ENCODE peak calls at places on chromosomes 4 and X, in seven cellular contexts. One of them, this sample, is unnamed.

GRCh38 chrX:109974906-109975655 is 27.8 kb upstream of the TMEM164 start:
- DNase-seq in occipital lobe: no peak
- DNase-seq in stromal cell of bone marrow: peak; percentile 30
- DNase-seq in germinal center: no peak
- DNase-seq in T-helper 22 cell: no peak
- DNase-seq in aorta: no peak
- DNase-seq in M059J: peak; percentile 43
- DNase-seq in this sample: no peak

GRCh38 chr4:71209161-71209560 is 129.7 kb upstream of the SLC4A4 start:
- DNase-seq in T-helper 22 cell: no peak
- DNase-seq in M059J: peak; percentile 50
- DNase-seq in stromal cell of bone marrow: peak; percentile 45
- DNase-seq in occipital lobe: no peak
- DNase-seq in germinal center: no peak
- DNase-seq in aorta: no peak
- DNase-seq in this sample: peak; percentile 21

GRCh38 chrX:155070038-155070437 is 898 bp downstream of the CMC4 start:
- DNase-seq in T-helper 22 cell: no peak
- DNase-seq in stromal cell of bone marrow: no peak
- DNase-seq in aorta: no peak
- DNase-seq in M059J: peak; percentile 19
- DNase-seq in occipital lobe: no peak
- DNase-seq in germinal center: no peak
- DNase-seq in this sample: no peak

GRCh38 chr4:166460769-166461550 is 587.9 kb downstream of the TLL1 start:
- DNase-seq in germinal center: no peak
- DNase-seq in stromal cell of bone marrow: peak; percentile 25
- DNase-seq in aorta: no peak
- DNase-seq in T-helper 22 cell: no peak
- DNase-seq in M059J: peak; percentile 24
- DNase-seq in occipital lobe: no peak
- DNase-seq in this sample: peak; percentile 40

GRCh38 chrX:138754861-138755260 is 43.3 kb upstream of the FGF13 start:
- DNase-seq in stromal cell of bone marrow: no peak
- DNase-seq in occipital lobe: no peak
- DNase-seq in T-helper 22 cell: no peak
- DNase-seq in aorta: no peak
- DNase-seq in germinal center: no peak
- DNase-seq in M059J: peak; percentile 55
- DNase-seq in this sample: peak; percentile 20

GRCh38 chrX:56268888-56269287 is 36.7 kb downstream of the KLF8 start:
- DNase-seq in M059J: no peak
- DNase-seq in aorta: no peak
- DNase-seq in occipital lobe: no peak
- DNase-seq in stromal cell of bone marrow: no peak
- DNase-seq in germinal center: no peak
- DNase-seq in T-helper 22 cell: no peak
- DNase-seq in this sample: no peak

GRCh38 chr4:13865871-13866669 is 238.5 kb upstream of the BOD1L1 start:
- DNase-seq in stromal cell of bone marrow: no peak
- DNase-seq in M059J: peak; percentile 90
- DNase-seq in aorta: no peak
- DNase-seq in T-helper 22 cell: no peak
- DNase-seq in occipital lobe: no peak
- DNase-seq in germinal center: no peak
- DNase-seq in this sample: no peak

GRCh38 chr4:76504613-76505465 is 69.8 kb downstream of the SHROOM3 start:
- DNase-seq in stromal cell of bone marrow: peak; percentile 42
- DNase-seq in germinal center: peak; percentile 38
- DNase-seq in M059J: peak; percentile 62
- DNase-seq in occipital lobe: no peak
- DNase-seq in aorta: no peak
- DNase-seq in T-helper 22 cell: no peak
- DNase-seq in this sample: peak; percentile 35

GRCh38 chr4:110596431-110596830 is 26.4 kb downstream of the PITX2 start:
- DNase-seq in T-helper 22 cell: no peak
- DNase-seq in germinal center: no peak
- DNase-seq in stromal cell of bone marrow: no peak
- DNase-seq in occipital lobe: no peak
- DNase-seq in M059J: no peak
- DNase-seq in aorta: no peak
- DNase-seq in this sample: no peak

GRCh38 chr4:182240161-182241130 is 2.8 kb upstream of the TENM3 start:
- DNase-seq in T-helper 22 cell: no peak
- DNase-seq in occipital lobe: no peak
- DNase-seq in aorta: no peak
- DNase-seq in germinal center: no peak
- DNase-seq in stromal cell of bone marrow: peak; percentile 14
- DNase-seq in M059J: peak; percentile 94
- DNase-seq in this sample: peak; percentile 96

GRCh38 chr4:108130955-108131354 is 37.8 kb downstream of the LEF1 start:
- DNase-seq in M059J: no peak
- DNase-seq in occipital lobe: no peak
- DNase-seq in aorta: no peak
- DNase-seq in T-helper 22 cell: no peak
- DNase-seq in germinal center: no peak
- DNase-seq in stromal cell of bone marrow: no peak
- DNase-seq in this sample: no peak

This sample was measured in foreskin keratinocyte.